ENCODE peak calls at places on chromosomes 16 and 17, in ten cellular contexts. E, F, J, Z, X, Y, S, T, N and O are unnamed samples.

GRCh38 chr16:26905336-26905735 is 161.4 kb upstream of the C16orf82 start:
- DNase-seq in Y (no peak), J (no peak), F (no peak), Z (no peak), N (no peak), E (no peak), X (no peak), S (no peak), T (no peak), O (no peak)

GRCh38 chr16:9260665-9261064 is 169.2 kb downstream of the HAPSTR1 start:
- DNase-seq in S (no peak), N (no peak), J (peak; percentile 37), T (no peak), E (no peak), X (peak; percentile 40), Z (no peak), Y (no peak), F (peak; percentile 45), O (no peak)

GRCh38 chr16:84062734-84063640 is 20.4 kb upstream of the SLC38A8 start:
- DNase-seq in T (peak; percentile 84), Z (peak; percentile 73), F (peak; percentile 76), Y (peak; percentile 70), N (peak; percentile 85), J (peak; percentile 70), E (peak; percentile 92), X (peak; percentile 59), S (peak; percentile 90), O (peak; percentile 51)

GRCh38 chr17:5272313-5272712 is 9.8 kb upstream of the RABEP1 start:
- DNase-seq in Z (no peak), E (no peak), N (no peak), S (no peak), T (no peak), Y (no peak), X (no peak), F (no peak), J (no peak), O (no peak)

GRCh38 chr17:75153854-75154194 is 488 bp downstream of the JPT1 start:
- DNase-seq in X (no peak), Z (peak; percentile 29), S (peak; percentile 85), T (no peak), Y (no peak), N (peak; percentile 48), E (no peak), F (no peak), J (peak; percentile 32), O (no peak)

GRCh38 chr16:58324792-58325191 is 30.0 kb upstream of the PRSS54 start:
- DNase-seq in S (no peak), N (no peak), J (no peak), E (no peak), T (no peak), X (no peak), F (no peak), Z (no peak), Y (no peak), O (no peak)

GRCh38 chr17:7352910-7353635 is 1.1 kb downstream of the KCTD11 start:
- DNase-seq in T (no peak), E (no peak), N (no peak), Y (no peak), F (no peak), X (no peak), J (peak; percentile 11), Z (no peak), S (no peak), O (no peak)

GRCh38 chr16:85080923-85081498 is 31.3 kb downstream of the CIBAR2 start:
- DNase-seq in T (no peak), Z (no peak), N (no peak), X (no peak), J (no peak), F (no peak), E (peak; percentile 45), Y (no peak), S (no peak), O (no peak)

GRCh38 chr17:45722161-45722560 is 62.0 kb upstream of the CRHR1 start:
- DNase-seq in X (peak; percentile 58), E (peak; percentile 77), T (no peak), Z (no peak), J (no peak), S (peak; percentile 24), Y (no peak), N (peak; percentile 40), F (no peak), O (no peak)

GRCh38 chr17:69551212-69552010 is 136.9 kb downstream of the MAP2K6 start:
- DNase-seq in Y (no peak), X (no peak), J (no peak), S (no peak), Z (no peak), T (no peak), E (no peak), N (no peak), F (no peak), O (no peak)

GRCh38 chr16:85437161-85438052 is 175.7 kb upstream of the GSE1 start:
- DNase-seq in Z (no peak), N (peak; percentile 73), F (peak; percentile 84), J (peak; percentile 89), E (peak; percentile 90), X (no peak), T (peak; percentile 80), S (no peak), Y (peak; percentile 19), O (peak; percentile 83)

GRCh38 chr17:3003401-3004149 is 59.8 kb downstream of the OR1D5 start:
- DNase-seq in J (peak; percentile 67), Y (peak; percentile 73), X (no peak), Z (no peak), N (no peak), T (peak; percentile 78), E (no peak), S (peak; percentile 90), F (peak; percentile 41), O (no peak)

DNA sequence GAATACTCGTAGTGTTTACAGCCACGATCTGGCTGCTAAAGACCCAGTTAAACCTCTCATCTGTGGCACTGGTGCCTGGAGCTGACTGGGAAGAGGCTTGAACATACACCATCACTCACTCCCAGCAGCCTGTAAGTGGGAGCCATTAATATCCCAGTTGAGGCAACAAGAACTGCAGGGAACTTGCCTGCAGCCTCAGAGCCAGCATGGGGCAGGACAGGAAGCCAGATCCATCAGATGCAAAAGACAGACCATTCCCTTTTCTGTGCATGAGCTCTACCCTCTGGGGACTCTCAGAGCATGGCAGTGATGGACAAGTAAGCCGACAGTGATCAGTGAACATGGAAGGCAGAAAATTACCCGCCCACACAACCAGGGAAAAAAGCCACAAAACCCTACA is 91.8 kb downstream of the TMEM132E start:
- DNase-seq in X (no peak), F (no peak), S (no peak), J (no peak), Y (no peak), N (no peak), Z (no peak), E (no peak), T (no peak), O (no peak)
- TF ChIP-seq POLR2AphosphoS5 in X (no peak), F (no peak), S (no peak), J (no peak), Y (no peak), N (no peak), Z (no peak), E (no peak), T (no peak), O (no peak)

GRCh38 chr17:40111221-40112128 is 10.3 kb upstream of the MSL1 start:
- DNase-seq in J (peak; percentile 91), F (peak; percentile 86), E (peak; percentile 97), N (peak; percentile 97), Z (peak; percentile 97), T (peak; percentile 99), S (peak; percentile 90), Y (peak; percentile 89), X (peak; percentile 95), O (peak; percentile 90)
- H3K4me3 ChIP-seq in J (peak overlapping the region; percentile 0), F (no peak overlapping the region), E (peak overlapping the region; percentile 26), N (no peak overlapping the region), Z (no peak overlapping the region), T (no peak overlapping the region), S (no peak overlapping the region), Y (no peak overlapping the region), X (peak overlapping the region; percentile 24), O (no peak overlapping the region)

GRCh38 chr16:56615353-56615752 is 7.0 kb downstream of the MT2A start:
- DNase-seq in Z (no peak), F (no peak), N (no peak), X (no peak), E (no peak), S (no peak), Y (no peak), T (no peak), J (no peak), O (no peak)

GRCh38 chr16:56614549-56614991 is 6.2 kb downstream of the MT2A start:
- DNase-seq in Y (no peak), T (no peak), J (no peak), N (no peak), X (peak; percentile 39), Z (peak; percentile 57), E (no peak), S (no peak), F (no peak), O (no peak)

GRCh38 chr16:56616608-56617211 is 8.3 kb downstream of the MT2A start:
- DNase-seq in F (no peak), N (no peak), E (no peak), X (no peak), J (no peak), S (no peak), Z (no peak), Y (no peak), T (no peak), O (no peak)

GRCh38 chr16:56618138-56618537 is 7.4 kb upstream of the MT1E start:
- DNase-seq in J (no peak), N (no peak), E (no peak), Z (no peak), F (no peak), T (no peak), S (no peak), Y (no peak), X (no peak), O (no peak)

GRCh38 chr16:56617212-56618085 is 8.1 kb upstream of the MT1E start:
- DNase-seq in X (no peak), Y (peak; percentile 25), E (peak; percentile 70), F (peak; percentile 80), Z (no peak), S (peak; percentile 85), T (peak; percentile 92), J (peak; percentile 70), N (no peak), O (peak; percentile 71)
- TF ChIP-seq POLR2AphosphoS5 in X (no peak), Y (no peak), E (no peak), F (no peak), Z (peak; percentile 60), S (peak; percentile 77), T (peak; percentile 66), J (peak; percentile 30), N (no peak), O (peak; percentile 40)

DNA sequence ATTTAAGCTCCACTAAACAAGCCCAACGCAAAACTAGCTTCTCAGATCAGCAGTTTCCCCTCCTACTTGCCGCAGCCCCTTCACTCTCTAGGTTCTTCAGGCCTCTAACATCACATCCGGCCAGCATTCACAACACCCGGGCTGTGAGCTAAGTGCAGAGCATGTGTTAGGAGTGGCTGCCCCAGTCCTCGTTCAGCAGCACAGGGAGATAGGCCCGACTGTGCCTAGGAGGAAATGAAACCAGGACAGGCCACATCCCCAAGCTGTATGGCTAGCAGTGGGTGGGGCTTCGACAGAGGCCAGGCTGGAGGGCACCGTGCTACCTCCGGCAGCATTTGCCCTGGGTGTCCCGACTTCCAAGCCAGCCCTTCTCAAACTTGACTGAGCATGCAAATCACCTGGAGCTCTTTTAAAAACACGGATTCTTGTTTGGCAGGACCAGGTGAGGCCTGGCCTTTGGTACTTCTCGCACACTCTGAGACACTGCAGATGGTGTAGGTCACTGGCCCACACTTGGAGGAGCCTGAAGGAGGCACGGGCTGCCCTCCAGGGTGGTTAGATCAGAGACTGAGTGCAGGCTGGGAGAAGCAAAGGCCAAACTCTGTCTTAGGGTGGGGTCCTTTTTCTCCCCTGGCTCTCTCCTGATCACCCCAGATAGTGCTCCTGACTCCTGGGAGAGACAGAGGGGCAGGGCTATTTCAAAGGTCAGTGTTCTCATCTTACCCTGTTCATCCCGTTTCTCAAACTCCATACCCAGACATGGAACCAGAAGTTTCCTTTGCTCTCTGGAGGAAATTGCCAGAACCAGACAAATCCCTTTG is 202.0 kb downstream of the C16orf78 start:
- DNase-seq in X (no peak), E (peak; percentile 54), N (no peak), T (no peak), Y (no peak), S (peak; percentile 84), J (peak; percentile 68), Z (no peak), F (peak; percentile 35), O (no peak)
- H3K4me3 ChIP-seq in X (no peak overlapping the region), E (no peak overlapping the region), N (no peak overlapping the region), T (no peak overlapping the region), Y (no peak overlapping the region), S (no peak overlapping the region), J (no peak overlapping the region), Z (no peak overlapping the region), F (no peak overlapping the region), O (no peak overlapping the region)